ENCODE peak calls at places on chromosome 22, in six cellular contexts. One of them, this sample, is unnamed.

GRCh38 chr22:17132112-17132511 is 11.0 kb upstream of the TMEM121B start:
- DNase-seq in fibroblast of the aortic adventitia: no peak
- DNase-seq in heart left ventricle: peak; percentile 37
- DNase-seq in tibial nerve: no peak
- DNase-seq in GM12878: no peak
- DNase-seq in CD8-positive, alpha-beta T cell: no peak
- DNase-seq in this sample: no peak

GRCh38 chr22:47250995-47251765 is 488.7 kb downstream of the TBC1D22A start:
- DNase-seq in fibroblast of the aortic adventitia: no peak
- DNase-seq in heart left ventricle: no peak
- DNase-seq in tibial nerve: no peak
- DNase-seq in GM12878: no peak
- DNase-seq in CD8-positive, alpha-beta T cell: no peak
- DNase-seq in this sample: no peak

GRCh38 chr22:47032091-47032943 is 269.9 kb downstream of the TBC1D22A start:
- DNase-seq in fibroblast of the aortic adventitia: no peak
- DNase-seq in heart left ventricle: peak; percentile 54
- DNase-seq in tibial nerve: no peak
- DNase-seq in GM12878: no peak
- DNase-seq in CD8-positive, alpha-beta T cell: no peak
- DNase-seq in this sample: peak; percentile 54

GRCh38 chr22:27296091-27296675 is 505.4 kb downstream of the MN1 start:
- DNase-seq in fibroblast of the aortic adventitia: no peak
- DNase-seq in heart left ventricle: no peak
- DNase-seq in tibial nerve: no peak
- DNase-seq in GM12878: no peak
- DNase-seq in CD8-positive, alpha-beta T cell: no peak
- DNase-seq in this sample: no peak

GRCh38 chr22:46110215-46110614 is 40.1 kb upstream of the PPARA start:
- DNase-seq in fibroblast of the aortic adventitia: no peak
- DNase-seq in heart left ventricle: no peak
- DNase-seq in tibial nerve: no peak
- DNase-seq in GM12878: no peak
- DNase-seq in CD8-positive, alpha-beta T cell: no peak
- DNase-seq in this sample: peak; percentile 72

GRCh38 chr22:46835288-46835687 is 72.8 kb downstream of the TBC1D22A start:
- DNase-seq in fibroblast of the aortic adventitia: no peak
- DNase-seq in heart left ventricle: no peak
- DNase-seq in tibial nerve: no peak
- DNase-seq in GM12878: no peak
- DNase-seq in CD8-positive, alpha-beta T cell: no peak
- DNase-seq in this sample: no peak

GRCh38 chr22:50190182-50190951 is 4.7 kb downstream of the TRABD start:
- DNase-seq in fibroblast of the aortic adventitia: peak; percentile 59
- DNase-seq in heart left ventricle: peak; percentile 89
- DNase-seq in tibial nerve: no peak
- DNase-seq in GM12878: peak; percentile 76
- DNase-seq in CD8-positive, alpha-beta T cell: peak; percentile 72
- DNase-seq in this sample: peak; percentile 83

GRCh38 chr22:47899894-47900293 is 1137.4 kb downstream of the TBC1D22A start:
- DNase-seq in fibroblast of the aortic adventitia: no peak
- DNase-seq in heart left ventricle: no peak
- DNase-seq in tibial nerve: no peak
- DNase-seq in GM12878: no peak
- DNase-seq in CD8-positive, alpha-beta T cell: no peak
- DNase-seq in this sample: no peak

GRCh38 chr22:25360411-25360810 is 141.0 kb downstream of the CRYBB2 start:
- DNase-seq in fibroblast of the aortic adventitia: no peak
- DNase-seq in heart left ventricle: peak; percentile 65
- DNase-seq in tibial nerve: no peak
- DNase-seq in GM12878: no peak
- DNase-seq in CD8-positive, alpha-beta T cell: no peak
- DNase-seq in this sample: no peak

GRCh38 chr22:41197046-41197807 is 7.9 kb upstream of the L3MBTL2 start:
- DNase-seq in fibroblast of the aortic adventitia: peak; percentile 30
- DNase-seq in heart left ventricle: peak; percentile 93
- DNase-seq in tibial nerve: peak; percentile 70
- DNase-seq in GM12878: no peak
- DNase-seq in CD8-positive, alpha-beta T cell: peak; percentile 74
- DNase-seq in this sample: peak; percentile 74
- TF ChIP-seq CTCF in fibroblast of the aortic adventitia: peak; percentile 25
- TF ChIP-seq CTCF in heart left ventricle: no peak
- TF ChIP-seq CTCF in tibial nerve: peak; percentile 30
- TF ChIP-seq CTCF in GM12878: no peak
- TF ChIP-seq CTCF in CD8-positive, alpha-beta T cell: no peak
- TF ChIP-seq CTCF in this sample: no peak

GRCh38 chr22:19103881-19104821 is 18.1 kb downstream of the DGCR2 start:
- DNase-seq in fibroblast of the aortic adventitia: peak; percentile 22
- DNase-seq in heart left ventricle: no peak
- DNase-seq in tibial nerve: no peak
- DNase-seq in GM12878: no peak
- DNase-seq in CD8-positive, alpha-beta T cell: no peak
- DNase-seq in this sample: no peak
- TF ChIP-seq CTCF in fibroblast of the aortic adventitia: no peak
- TF ChIP-seq CTCF in heart left ventricle: no peak
- TF ChIP-seq CTCF in tibial nerve: no peak
- TF ChIP-seq CTCF in GM12878: no peak
- TF ChIP-seq CTCF in CD8-positive, alpha-beta T cell: no peak
- TF ChIP-seq CTCF in this sample: no peak

GRCh38 chr22:31046591-31047226 is 34.4 kb upstream of the SMTN start:
- DNase-seq in fibroblast of the aortic adventitia: no peak
- DNase-seq in heart left ventricle: peak; percentile 87
- DNase-seq in tibial nerve: peak; percentile 52
- DNase-seq in GM12878: no peak
- DNase-seq in CD8-positive, alpha-beta T cell: no peak
- DNase-seq in this sample: no peak

GRCh38 chr22:31049815-31050420 is 31.2 kb upstream of the SMTN start:
- DNase-seq in fibroblast of the aortic adventitia: no peak
- DNase-seq in heart left ventricle: no peak
- DNase-seq in tibial nerve: no peak
- DNase-seq in GM12878: no peak
- DNase-seq in CD8-positive, alpha-beta T cell: no peak
- DNase-seq in this sample: no peak

GRCh38 chr22:31048570-31048969 is 32.5 kb upstream of the SMTN start:
- DNase-seq in fibroblast of the aortic adventitia: no peak
- DNase-seq in heart left ventricle: no peak
- DNase-seq in tibial nerve: no peak
- DNase-seq in GM12878: no peak
- DNase-seq in CD8-positive, alpha-beta T cell: no peak
- DNase-seq in this sample: no peak

GRCh38 chr22:31044262-31044861 is 36.8 kb upstream of the SMTN start:
- DNase-seq in fibroblast of the aortic adventitia: peak; percentile 37
- DNase-seq in heart left ventricle: peak; percentile 85
- DNase-seq in tibial nerve: peak; percentile 28
- DNase-seq in GM12878: no peak
- DNase-seq in CD8-positive, alpha-beta T cell: no peak
- DNase-seq in this sample: no peak

GRCh38 chr22:31045900-31046587 is 35.1 kb upstream of the SMTN start:
- DNase-seq in fibroblast of the aortic adventitia: no peak
- DNase-seq in heart left ventricle: no peak
- DNase-seq in tibial nerve: no peak
- DNase-seq in GM12878: no peak
- DNase-seq in CD8-positive, alpha-beta T cell: no peak
- DNase-seq in this sample: no peak
- TF ChIP-seq CTCF in fibroblast of the aortic adventitia: no peak
- TF ChIP-seq CTCF in heart left ventricle: no peak
- TF ChIP-seq CTCF in tibial nerve: no peak
- TF ChIP-seq CTCF in GM12878: no peak
- TF ChIP-seq CTCF in CD8-positive, alpha-beta T cell: no peak
- TF ChIP-seq CTCF in this sample: no peak

GRCh38 chr22:42880815-42881214 is 23.7 kb upstream of the ARFGAP3 start:
- DNase-seq in fibroblast of the aortic adventitia: no peak
- DNase-seq in heart left ventricle: no peak
- DNase-seq in tibial nerve: no peak
- DNase-seq in GM12878: no peak
- DNase-seq in CD8-positive, alpha-beta T cell: no peak
- DNase-seq in this sample: no peak
- TF ChIP-seq CTCF in fibroblast of the aortic adventitia: no peak
- TF ChIP-seq CTCF in heart left ventricle: no peak
- TF ChIP-seq CTCF in tibial nerve: no peak
- TF ChIP-seq CTCF in GM12878: peak; percentile 14
- TF ChIP-seq CTCF in CD8-positive, alpha-beta T cell: no peak
- TF ChIP-seq CTCF in this sample: peak; percentile 6

DNA sequence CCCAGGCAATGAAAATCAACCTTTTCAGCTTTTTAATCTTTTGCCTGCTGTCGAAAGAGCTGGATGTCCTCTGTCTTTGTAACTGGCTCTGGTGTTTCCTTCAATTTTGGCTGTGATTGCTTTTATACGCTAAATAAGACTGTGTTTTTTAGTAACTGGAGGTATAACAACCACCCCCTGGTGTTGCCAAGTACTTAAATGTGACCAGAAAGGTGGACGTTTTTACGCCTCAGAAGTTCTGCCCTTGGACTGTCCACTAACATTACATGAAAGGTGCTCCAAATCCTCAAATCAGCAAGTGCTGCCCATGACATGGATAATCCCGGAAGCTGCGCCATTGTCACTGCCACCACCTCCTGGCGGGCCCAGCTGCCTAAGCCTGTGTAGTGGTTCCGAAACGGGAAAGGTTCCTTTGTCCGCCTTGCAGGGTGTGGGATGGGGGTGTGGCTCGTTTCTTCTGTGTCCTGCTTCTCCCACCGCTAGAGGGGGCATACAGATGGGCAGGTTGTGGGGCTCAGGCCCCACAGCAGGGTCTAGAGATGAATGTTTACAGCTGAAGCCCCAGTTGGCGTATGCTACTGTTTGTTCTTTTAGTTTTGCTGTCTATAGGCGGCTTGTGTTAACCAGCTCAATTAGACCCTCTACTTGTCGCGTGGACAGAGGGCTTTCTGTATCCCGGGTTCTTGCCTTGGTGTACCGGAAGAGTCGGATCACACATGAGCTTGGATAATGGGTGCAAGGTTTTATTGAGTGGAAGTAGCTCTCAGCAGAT is 82.2 kb upstream of the SEPTIN5 start:
- DNase-seq in fibroblast of the aortic adventitia: peak; percentile 49
- DNase-seq in heart left ventricle: no peak
- DNase-seq in tibial nerve: no peak
- DNase-seq in GM12878: no peak
- DNase-seq in CD8-positive, alpha-beta T cell: no peak
- DNase-seq in this sample: peak; percentile 30
- TF ChIP-seq CTCF in fibroblast of the aortic adventitia: peak; percentile 75
- TF ChIP-seq CTCF in heart left ventricle: peak; percentile 9
- TF ChIP-seq CTCF in tibial nerve: no peak
- TF ChIP-seq CTCF in GM12878: peak; percentile 50
- TF ChIP-seq CTCF in CD8-positive, alpha-beta T cell: no peak
- TF ChIP-seq CTCF in this sample: no peak

GRCh38 chr22:21693999-21694341 is 28.2 kb downstream of the PPIL2 start:
- DNase-seq in fibroblast of the aortic adventitia: no peak
- DNase-seq in heart left ventricle: no peak
- DNase-seq in tibial nerve: no peak
- DNase-seq in GM12878: no peak
- DNase-seq in CD8-positive, alpha-beta T cell: no peak
- DNase-seq in this sample: no peak

GRCh38 chr22:21691773-21692172 is 26.0 kb downstream of the PPIL2 start:
- DNase-seq in fibroblast of the aortic adventitia: no peak
- DNase-seq in heart left ventricle: no peak
- DNase-seq in tibial nerve: no peak
- DNase-seq in GM12878: no peak
- DNase-seq in CD8-positive, alpha-beta T cell: no peak
- DNase-seq in this sample: no peak

GRCh38 chr22:21694394-21694793 is 28.6 kb downstream of the PPIL2 start:
- DNase-seq in fibroblast of the aortic adventitia: no peak
- DNase-seq in heart left ventricle: no peak
- DNase-seq in tibial nerve: no peak
- DNase-seq in GM12878: no peak
- DNase-seq in CD8-positive, alpha-beta T cell: no peak
- DNase-seq in this sample: no peak

GRCh38 chr22:21694795-21695431 is 29.1 kb downstream of the PPIL2 start:
- DNase-seq in fibroblast of the aortic adventitia: no peak
- DNase-seq in heart left ventricle: no peak
- DNase-seq in tibial nerve: no peak
- DNase-seq in GM12878: no peak
- DNase-seq in CD8-positive, alpha-beta T cell: no peak
- DNase-seq in this sample: no peak

DNA sequence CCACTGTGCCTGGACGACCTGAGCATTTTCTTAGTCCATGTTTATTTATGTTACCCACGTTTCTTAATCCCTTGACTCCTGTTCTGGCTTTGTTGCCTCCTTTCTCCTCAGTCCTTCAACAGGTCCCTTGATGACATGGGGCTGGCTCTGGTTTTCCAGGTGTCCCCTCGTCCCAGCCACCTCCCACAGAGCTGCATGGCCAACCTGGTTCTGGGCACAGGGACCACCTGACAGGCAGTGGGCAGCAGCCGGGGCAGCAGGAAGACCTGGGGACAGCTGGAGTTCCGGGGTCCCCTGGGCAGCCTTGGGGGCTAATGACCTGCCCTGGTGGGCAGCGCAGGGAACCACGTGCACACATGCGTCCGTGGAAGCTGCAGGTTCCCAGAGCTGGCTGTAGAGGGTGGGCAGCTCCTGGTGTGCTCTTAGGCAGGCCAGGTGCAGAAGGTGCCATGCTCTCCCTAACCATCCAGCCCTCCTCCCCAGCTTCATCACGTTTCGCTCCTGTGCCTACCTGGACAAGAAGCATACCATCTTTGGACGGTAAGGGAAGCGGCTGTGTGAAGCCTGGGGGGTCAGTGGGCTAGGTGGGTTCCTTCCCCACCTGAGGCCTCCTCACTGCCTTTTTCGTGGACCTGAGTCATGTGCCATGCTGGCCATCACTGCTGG is 27.7 kb downstream of the PPIL2 start:
- DNase-seq in fibroblast of the aortic adventitia: no peak
- DNase-seq in heart left ventricle: no peak
- DNase-seq in tibial nerve: no peak
- DNase-seq in GM12878: no peak
- DNase-seq in CD8-positive, alpha-beta T cell: no peak
- DNase-seq in this sample: no peak
- TF ChIP-seq CTCF in fibroblast of the aortic adventitia: no peak
- TF ChIP-seq CTCF in heart left ventricle: no peak
- TF ChIP-seq CTCF in tibial nerve: no peak
- TF ChIP-seq CTCF in GM12878: no peak
- TF ChIP-seq CTCF in CD8-positive, alpha-beta T cell: no peak
- TF ChIP-seq CTCF in this sample: no peak

This sample was measured in MCF 10A.